ENCODE peak calls at places on chromosomes 11 and 22, in six cellular contexts. Q is K562, O is A549, R is upper lobe of left lung, D is GM12878, L is HepG2. N is an unnamed sample.

GRCh38 chr11:48051217-48051848 is 71.0 kb downstream of the PTPRJ start:
- ATAC-seq in Q (no peak), O (no peak), R (no peak), D (no peak), L (no peak), N (no peak)

GRCh38 chr11:128956401-128957203 is 13.9 kb upstream of the TP53AIP1 start:
- ATAC-seq in Q (peak; percentile 91), O (peak; percentile 96), R (peak; percentile 86), D (peak; percentile 90), L (peak; percentile 91), N (peak; percentile 66)

GRCh38 chr11:86492370-86493030 is 117.8 kb downstream of the CCDC81 start:
- ATAC-seq in Q (no peak), O (no peak), R (no peak), D (no peak), L (no peak), N (no peak)

GRCh38 chr22:29569011-29569678 is 11.8 kb downstream of the NIPSNAP1 start:
- ATAC-seq in Q (peak; percentile 91), O (no peak), R (no peak), D (no peak), L (peak; percentile 69), N (no peak)

GRCh38 chr11:128235958-128236357 is 351.4 kb downstream of the ETS1 start:
- ATAC-seq in Q (no peak), O (no peak), R (no peak), D (no peak), L (no peak), N (peak; percentile 65)

GRCh38 chr22:37801946-37802309 is 5.8 kb upstream of the GCAT start:
- ATAC-seq in Q (no peak), O (no peak), R (no peak), D (no peak), L (no peak), N (no peak)

GRCh38 chr11:134581966-134582787 is 170.1 kb upstream of the B3GAT1 start:
- ATAC-seq in Q (no peak), O (no peak), R (no peak), D (no peak), L (no peak), N (no peak)

GRCh38 chr11:76469141-76469540 is 24.3 kb downstream of the EMSY start:
- ATAC-seq in Q (no peak), O (no peak), R (no peak), D (no peak), L (no peak), N (no peak)

GRCh38 chr11:67698247-67698646 is 23.8 kb upstream of the ALDH3B2 start:
- ATAC-seq in Q (peak; percentile 97), O (peak; percentile 96), R (no peak), D (peak; percentile 88), L (peak; percentile 98), N (no peak)

GRCh38 chr11:10674991-10675440 is 18.5 kb downstream of the IRAG1 start:
- ATAC-seq in Q (peak; percentile 64), O (no peak), R (peak; percentile 77), D (no peak), L (peak; percentile 33), N (peak; percentile 84)

GRCh38 chr11:73325036-73325981 is 17.2 kb downstream of the ARHGEF17 start:
- ATAC-seq in Q (peak; percentile 37), O (no peak), R (no peak), D (peak; percentile 83), L (peak; percentile 48), N (peak; percentile 17)

GRCh38 chr22:27022741-27023373 is 365.5 kb downstream of the MIAT start:
- ATAC-seq in Q (no peak), O (no peak), R (no peak), D (no peak), L (no peak), N (no peak)

GRCh38 chr22:27022256-27022655 is 364.9 kb downstream of the MIAT start:
- ATAC-seq in Q (no peak), O (peak; percentile 62), R (no peak), D (no peak), L (no peak), N (no peak)

GRCh38 chr22:27024982-27025381 is 367.6 kb downstream of the MIAT start:
- ATAC-seq in Q (no peak), O (no peak), R (no peak), D (no peak), L (no peak), N (no peak)

GRCh38 chr22:27019827-27020226 is 362.4 kb downstream of the MIAT start:
- ATAC-seq in Q (no peak), O (no peak), R (no peak), D (no peak), L (no peak), N (peak; percentile 74)
- TF ChIP-seq EP300 in Q (no peak), O (no peak), R (no peak), D (no peak), L (no peak), N (no peak)

GRCh38 chr11:65426839-65427690 is 4.5 kb downstream of the NEAT1 start:
- ATAC-seq in Q (peak; percentile 36), O (peak; percentile 14), R (peak; percentile 1), D (peak; percentile 6), L (peak; percentile 15), N (peak; percentile 1)

GRCh38 chr11:65428578-65429068 is 6.0 kb downstream of the NEAT1 start:
- ATAC-seq in Q (peak; percentile 7), O (no peak), R (no peak), D (peak; percentile 0), L (peak; percentile 6), N (no peak)

GRCh38 chr11:65425971-65426838 is 3.6 kb downstream of the NEAT1 start:
- ATAC-seq in Q (no peak), O (no peak), R (no peak), D (peak; percentile 28), L (no peak), N (no peak)

GRCh38 chr11:65429069-65429681 is 6.6 kb downstream of the NEAT1 start:
- ATAC-seq in Q (peak; percentile 4), O (peak; percentile 9), R (peak; percentile 0), D (peak; percentile 1), L (no peak), N (peak; percentile 2)

DNA sequence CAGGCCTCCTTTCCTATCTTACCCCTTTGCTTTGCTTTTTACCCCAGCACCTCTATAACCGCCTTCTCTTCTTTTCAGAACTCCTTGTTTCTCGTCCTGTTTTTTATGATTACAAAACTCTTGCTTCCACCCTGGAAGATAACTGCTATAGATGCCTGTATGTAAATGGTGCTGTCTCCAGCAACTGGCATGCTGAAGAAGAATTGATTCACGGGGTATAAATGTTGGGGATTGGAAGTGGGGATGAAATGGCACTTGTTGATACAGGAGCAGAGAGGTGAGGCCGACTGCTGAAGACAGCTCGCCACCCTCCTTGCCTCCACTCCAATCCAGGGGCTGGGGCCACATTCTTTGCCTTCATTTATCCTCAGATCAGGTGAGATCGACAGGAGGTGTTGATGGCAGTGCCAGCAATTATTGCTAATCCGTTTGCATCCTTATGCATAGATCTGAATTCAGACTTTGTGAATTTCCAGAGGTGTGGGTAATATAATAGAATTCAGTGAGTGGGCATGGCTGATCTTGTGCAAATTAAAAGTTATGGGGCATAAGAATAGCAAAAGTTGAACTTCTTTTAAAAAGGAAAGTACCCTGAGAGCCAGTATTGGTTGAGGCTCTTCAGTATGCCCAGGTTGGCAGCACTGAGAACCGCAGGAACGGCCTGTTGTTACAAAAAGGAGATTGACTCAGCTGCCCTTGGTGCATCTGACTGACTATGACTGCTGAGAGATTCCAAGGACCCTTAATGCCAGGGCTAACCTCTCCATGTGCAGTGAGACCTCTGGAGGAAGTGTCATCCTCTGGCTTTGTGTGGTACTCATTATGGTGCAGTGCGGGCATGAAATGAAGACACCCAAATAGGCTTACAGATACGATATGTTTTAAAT is 5.3 kb downstream of the NEAT1 start:
- ATAC-seq in Q (peak; percentile 27), O (peak; percentile 26), R (peak; percentile 4), D (peak; percentile 2), L (peak; percentile 12), N (peak; percentile 13)
- TF ChIP-seq POLR2A in Q (peak; percentile 69), O (peak; percentile 57), R (peak; percentile 83), D (peak; percentile 71), L (peak; percentile 94), N (peak; percentile 21)

GRCh38 chr11:1395773-1396374 is 6.1 kb downstream of the BRSK2 start:
- ATAC-seq in Q (no peak), O (no peak), R (no peak), D (no peak), L (no peak), N (no peak)
- TF ChIP-seq CTCF in Q (no peak), O (no peak), R (no peak), D (no peak), L (no peak), N (no peak)

DNA sequence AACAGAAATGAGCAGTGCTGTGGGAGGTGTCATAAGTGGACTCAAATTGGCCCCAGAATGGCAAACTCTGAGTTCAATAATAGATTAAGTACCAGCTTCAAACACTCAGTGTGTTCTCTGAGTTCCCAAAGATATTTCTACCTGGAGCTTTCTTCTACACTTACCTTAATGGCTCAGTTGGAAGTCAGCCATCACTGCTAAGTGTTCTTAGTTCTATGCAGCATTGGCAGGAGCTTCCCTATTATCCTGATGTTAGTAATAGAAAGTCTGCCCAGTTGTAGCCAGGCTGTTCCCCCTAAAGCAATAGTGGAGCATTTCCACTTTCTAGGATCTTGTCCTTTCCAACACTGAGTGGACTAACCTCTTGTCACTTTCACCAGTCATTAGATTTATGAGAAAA is 9.7 kb upstream of the PIK3IP1 start:
- ATAC-seq in Q (no peak), O (no peak), R (no peak), D (no peak), L (no peak), N (no peak)
- TF ChIP-seq EP300 in Q (no peak), O (no peak), R (no peak), D (no peak), L (no peak), N (no peak)

GRCh38 chr11:65314501-65315203 is at the start of gene CDC42EP2:
- ATAC-seq in Q (peak; percentile 96), O (peak; percentile 73), R (peak; percentile 91), D (peak; percentile 97), L (peak; percentile 89), N (peak; percentile 88)
- TF ChIP-seq POLR2A in Q (peak; percentile 79), O (peak; percentile 70), R (peak; percentile 77), D (no peak), L (peak; percentile 58), N (peak; percentile 87)

GRCh38 chr11:101974255-101974654 is 57.9 kb upstream of the ANGPTL5 start:
- ATAC-seq in Q (no peak), O (peak; percentile 47), R (no peak), D (no peak), L (peak; percentile 90), N (no peak)
- TF ChIP-seq CTCF in Q (no peak), O (peak; percentile 52), R (no peak), D (no peak), L (peak; percentile 53), N (no peak)

DNA sequence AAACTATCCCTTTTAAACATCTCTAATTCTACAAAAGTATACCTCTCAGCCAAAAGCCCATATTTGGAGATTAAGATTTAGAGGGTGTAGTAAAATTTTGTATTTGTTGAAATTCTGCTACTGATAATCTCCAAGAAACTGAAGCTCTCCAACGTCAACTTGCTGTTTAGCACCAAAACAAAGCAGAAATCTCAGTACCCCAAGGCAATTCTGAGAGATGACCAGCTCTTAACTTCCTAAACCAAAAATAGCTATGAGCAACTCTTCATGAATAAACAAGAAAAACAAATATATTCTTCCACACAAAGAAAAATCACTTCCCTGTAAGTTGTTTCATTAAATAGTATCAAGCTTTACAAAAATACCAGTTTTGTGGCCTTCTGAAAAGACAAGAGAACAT is 13.3 kb downstream of the RRAS2 start:
- ATAC-seq in Q (no peak), O (no peak), R (no peak), D (no peak), L (no peak), N (no peak)
- TF ChIP-seq EP300 in Q (no peak), O (no peak), R (no peak), D (no peak), L (no peak), N (no peak)

N was measured in gastroesophageal sphincter.